ENCODE peak calls at places on chromosome 19, in nine cellular contexts. One of them, this sample, is unnamed. For H3K36me3, the result is how much of the 10 kb centered on the place peaks cover.

GRCh38 chr19:16917401-16917800 is 28.6 kb downstream of the F2RL3 start:
- DNase-seq in tibial artery: no peak
- DNase-seq in breast epithelium: no peak
- DNase-seq in testis: no peak
- DNase-seq in K562: no peak
- DNase-seq in tibial nerve: no peak
- DNase-seq in psoas muscle: no peak
- DNase-seq in BE2C: no peak
- DNase-seq in Caco-2: no peak
- DNase-seq in this sample: no peak

GRCh38 chr19:52941941-52942370 is 18.7 kb upstream of the ZNF888 start:
- DNase-seq in BE2C: no peak
- DNase-seq in tibial artery: peak
- DNase-seq in tibial nerve: no peak
- DNase-seq in breast epithelium: no peak
- DNase-seq in Caco-2: peak
- DNase-seq in psoas muscle: peak
- DNase-seq in testis: peak
- DNase-seq in K562: peak
- DNase-seq in this sample: no peak

GRCh38 chr19:1013218-1013617 is 7.7 kb downstream of the TMEM259 start:
- DNase-seq in BE2C: no peak
- DNase-seq in tibial artery: no peak
- DNase-seq in breast epithelium: no peak
- DNase-seq in psoas muscle: no peak
- DNase-seq in K562: no peak
- DNase-seq in tibial nerve: no peak
- DNase-seq in testis: no peak
- DNase-seq in Caco-2: no peak
- DNase-seq in this sample: no peak

GRCh38 chr19:2554856-2555255 is 78.9 kb downstream of the GADD45B start:
- DNase-seq in K562: no peak
- DNase-seq in breast epithelium: no peak
- DNase-seq in BE2C: no peak
- DNase-seq in psoas muscle: no peak
- DNase-seq in Caco-2: no peak
- DNase-seq in tibial nerve: no peak
- DNase-seq in tibial artery: no peak
- DNase-seq in testis: no peak
- DNase-seq in this sample: peak

GRCh38 chr19:5032101-5032967 is 63.4 kb downstream of the KDM4B start:
- DNase-seq in K562: no peak
- DNase-seq in testis: no peak
- DNase-seq in psoas muscle: no peak
- DNase-seq in Caco-2: no peak
- DNase-seq in tibial nerve: no peak
- DNase-seq in tibial artery: no peak
- DNase-seq in BE2C: no peak
- DNase-seq in breast epithelium: no peak
- DNase-seq in this sample: no peak

GRCh38 chr19:11130824-11131455 is 24.6 kb downstream of the SPC24 start:
- DNase-seq in BE2C: peak
- DNase-seq in psoas muscle: peak
- DNase-seq in testis: peak
- DNase-seq in K562: peak
- DNase-seq in breast epithelium: peak
- DNase-seq in tibial nerve: peak
- DNase-seq in Caco-2: peak
- DNase-seq in tibial artery: peak
- DNase-seq in this sample: no peak

GRCh38 chr19:37362733-37363132 is 8.2 kb upstream of the ZNF527 start:
- DNase-seq in psoas muscle: no peak
- DNase-seq in tibial nerve: no peak
- DNase-seq in tibial artery: no peak
- DNase-seq in Caco-2: peak
- DNase-seq in K562: peak
- DNase-seq in testis: no peak
- DNase-seq in breast epithelium: no peak
- DNase-seq in BE2C: peak
- DNase-seq in this sample: no peak

GRCh38 chr19:34669305-34669704 is 7.7 kb downstream of the SCGB2B2 start:
- DNase-seq in testis: no peak
- DNase-seq in BE2C: no peak
- DNase-seq in psoas muscle: no peak
- DNase-seq in tibial nerve: no peak
- DNase-seq in Caco-2: no peak
- DNase-seq in tibial artery: no peak
- DNase-seq in breast epithelium: no peak
- DNase-seq in K562: no peak
- DNase-seq in this sample: no peak

GRCh38 chr19:756232-756631 is 5.3 kb downstream of the MISP start:
- DNase-seq in tibial nerve: no peak
- DNase-seq in breast epithelium: no peak
- DNase-seq in BE2C: peak
- DNase-seq in Caco-2: peak
- DNase-seq in psoas muscle: no peak
- DNase-seq in testis: peak
- DNase-seq in K562: peak
- DNase-seq in tibial artery: no peak
- DNase-seq in this sample: no peak

GRCh38 chr19:45901912-45902650 is at the start of gene MYPOP:
- DNase-seq in breast epithelium: peak
- DNase-seq in K562: no peak
- DNase-seq in Caco-2: peak
- DNase-seq in BE2C: no peak
- DNase-seq in testis: no peak
- DNase-seq in psoas muscle: no peak
- DNase-seq in tibial artery: no peak
- DNase-seq in tibial nerve: no peak
- DNase-seq in this sample: no peak

GRCh38 chr19:54470991-54471782 is 1.9 kb downstream of the CDC42EP5 start:
- DNase-seq in K562: no peak
- DNase-seq in BE2C: no peak
- DNase-seq in tibial nerve: peak
- DNase-seq in psoas muscle: peak
- DNase-seq in testis: no peak
- DNase-seq in Caco-2: peak
- DNase-seq in tibial artery: no peak
- DNase-seq in breast epithelium: no peak
- DNase-seq in this sample: no peak

GRCh38 chr19:35856546-35857149 is at the start of gene KIRREL2:
- DNase-seq in K562: no peak
- DNase-seq in psoas muscle: no peak
- DNase-seq in Caco-2: peak
- DNase-seq in tibial artery: no peak
- DNase-seq in tibial nerve: no peak
- DNase-seq in breast epithelium: no peak
- DNase-seq in BE2C: peak
- DNase-seq in testis: no peak
- DNase-seq in this sample: no peak

GRCh38 chr19:16363133-16363851 is 38.7 kb downstream of the KLF2 start:
- DNase-seq in tibial nerve: no peak
- DNase-seq in testis: no peak
- DNase-seq in breast epithelium: peak
- DNase-seq in Caco-2: peak
- DNase-seq in psoas muscle: no peak
- DNase-seq in tibial artery: no peak
- DNase-seq in K562: no peak
- DNase-seq in BE2C: no peak
- DNase-seq in this sample: no peak

GRCh38 chr19:58545286-58546068 is 1.6 kb downstream of the TRIM28 start:
- DNase-seq in testis: no peak
- DNase-seq in psoas muscle: no peak
- DNase-seq in tibial artery: no peak
- DNase-seq in tibial nerve: no peak
- DNase-seq in Caco-2: no peak
- DNase-seq in K562: peak
- DNase-seq in BE2C: no peak
- DNase-seq in breast epithelium: no peak
- DNase-seq in this sample: no peak

GRCh38 chr19:15913384-15913783 is 15.5 kb upstream of the CYP4F2 start:
- DNase-seq in tibial nerve: no peak
- DNase-seq in breast epithelium: no peak
- DNase-seq in psoas muscle: no peak
- DNase-seq in testis: no peak
- DNase-seq in Caco-2: no peak
- DNase-seq in BE2C: no peak
- DNase-seq in tibial artery: no peak
- DNase-seq in K562: no peak
- DNase-seq in this sample: no peak

GRCh38 chr19:4969772-4970531 is 1.0 kb downstream of the KDM4B start:
- DNase-seq in psoas muscle: no peak
- DNase-seq in BE2C: no peak
- DNase-seq in Caco-2: no peak
- DNase-seq in tibial artery: no peak
- DNase-seq in testis: peak
- DNase-seq in K562: peak
- DNase-seq in tibial nerve: no peak
- DNase-seq in breast epithelium: no peak
- DNase-seq in this sample: no peak

GRCh38 chr19:11535792-11536595 is 2.7 kb upstream of the CNN1 start:
- DNase-seq in tibial nerve: peak
- DNase-seq in psoas muscle: peak
- DNase-seq in BE2C: peak
- DNase-seq in testis: peak
- DNase-seq in breast epithelium: peak
- DNase-seq in Caco-2: peak
- DNase-seq in K562: peak
- DNase-seq in tibial artery: peak
- DNase-seq in this sample: peak

GRCh38 chr19:5170329-5170745 is 170.3 kb downstream of the PTPRS start:
- DNase-seq in testis: no peak
- DNase-seq in Caco-2: peak
- DNase-seq in BE2C: peak
- DNase-seq in psoas muscle: no peak
- DNase-seq in tibial artery: no peak
- DNase-seq in breast epithelium: no peak
- DNase-seq in K562: peak
- DNase-seq in tibial nerve: no peak
- DNase-seq in this sample: no peak

GRCh38 chr19:21322528-21322927 is 6.7 kb downstream of the ZNF708 start:
- DNase-seq in psoas muscle: no peak
- DNase-seq in Caco-2: no peak
- DNase-seq in testis: peak
- DNase-seq in BE2C: no peak
- DNase-seq in breast epithelium: peak
- DNase-seq in K562: no peak
- DNase-seq in tibial nerve: peak
- DNase-seq in tibial artery: no peak
- DNase-seq in this sample: no peak
- TF ChIP-seq CTCF in psoas muscle: no peak
- TF ChIP-seq CTCF in Caco-2: no peak
- TF ChIP-seq CTCF in testis: no peak
- TF ChIP-seq CTCF in BE2C: no peak
- TF ChIP-seq CTCF in breast epithelium: no peak
- TF ChIP-seq CTCF in K562: no peak
- TF ChIP-seq CTCF in tibial nerve: no peak
- TF ChIP-seq CTCF in tibial artery: no peak
- TF ChIP-seq CTCF in this sample: no peak

GRCh38 chr19:7983286-7983950 is 22.0 kb downstream of the ELAVL1 start:
- DNase-seq in BE2C: no peak
- DNase-seq in breast epithelium: no peak
- DNase-seq in testis: no peak
- DNase-seq in psoas muscle: peak
- DNase-seq in Caco-2: no peak
- DNase-seq in K562: no peak
- DNase-seq in tibial artery: no peak
- DNase-seq in tibial nerve: no peak
- DNase-seq in this sample: no peak

GRCh38 chr19:7981199-7981598 is 24.2 kb downstream of the ELAVL1 start:
- DNase-seq in Caco-2: no peak
- DNase-seq in testis: no peak
- DNase-seq in psoas muscle: no peak
- DNase-seq in BE2C: no peak
- DNase-seq in tibial artery: no peak
- DNase-seq in tibial nerve: no peak
- DNase-seq in breast epithelium: no peak
- DNase-seq in K562: peak
- DNase-seq in this sample: no peak

GRCh38 chr19:7981661-7982060 is 23.8 kb downstream of the ELAVL1 start:
- DNase-seq in Caco-2: no peak
- DNase-seq in tibial artery: no peak
- DNase-seq in psoas muscle: peak
- DNase-seq in K562: no peak
- DNase-seq in breast epithelium: no peak
- DNase-seq in testis: no peak
- DNase-seq in BE2C: no peak
- DNase-seq in tibial nerve: no peak
- DNase-seq in this sample: no peak

GRCh38 chr19:7982651-7983099 is 22.8 kb downstream of the ELAVL1 start:
- DNase-seq in tibial artery: no peak
- DNase-seq in BE2C: no peak
- DNase-seq in testis: no peak
- DNase-seq in psoas muscle: peak
- DNase-seq in Caco-2: no peak
- DNase-seq in tibial nerve: no peak
- DNase-seq in K562: no peak
- DNase-seq in breast epithelium: no peak
- DNase-seq in this sample: no peak

GRCh38 chr19:7982103-7982502 is 23.3 kb downstream of the ELAVL1 start:
- DNase-seq in Caco-2: no peak
- DNase-seq in psoas muscle: peak
- DNase-seq in tibial nerve: no peak
- DNase-seq in BE2C: no peak
- DNase-seq in tibial artery: no peak
- DNase-seq in testis: no peak
- DNase-seq in K562: no peak
- DNase-seq in breast epithelium: no peak
- DNase-seq in this sample: no peak
- H3K36me3 ChIP-seq in Caco-2: under half
- H3K36me3 ChIP-seq in psoas muscle: under half
- H3K36me3 ChIP-seq in tibial nerve: under half
- H3K36me3 ChIP-seq in BE2C: half or more
- H3K36me3 ChIP-seq in tibial artery: half or more
- H3K36me3 ChIP-seq in testis: under half
- H3K36me3 ChIP-seq in K562: half or more
- H3K36me3 ChIP-seq in breast epithelium: under half
- H3K36me3 ChIP-seq in this sample: under half

DNA sequence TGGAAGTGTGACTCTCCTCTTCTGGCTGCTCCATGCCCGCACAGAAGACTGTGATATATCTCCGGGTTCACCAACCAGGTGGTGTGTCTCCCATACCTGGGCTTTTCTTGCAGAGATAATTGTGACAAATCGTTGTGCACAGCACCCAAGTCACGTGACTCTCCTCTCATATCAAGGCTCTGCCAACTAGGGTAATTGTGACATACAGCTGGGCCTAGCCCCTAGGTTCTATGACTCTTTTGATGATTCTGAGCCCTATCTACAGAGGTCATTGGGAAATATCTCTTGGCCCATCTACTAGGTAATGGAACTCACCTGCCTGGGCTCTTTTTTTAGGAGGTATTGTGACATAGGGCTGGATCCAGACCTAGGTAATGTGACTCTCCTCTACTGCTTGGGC is 89.8 kb downstream of the ZNF429 start:
- DNase-seq in K562: no peak
- DNase-seq in testis: no peak
- DNase-seq in tibial nerve: no peak
- DNase-seq in Caco-2: no peak
- DNase-seq in psoas muscle: no peak
- DNase-seq in tibial artery: no peak
- DNase-seq in BE2C: no peak
- DNase-seq in breast epithelium: no peak
- DNase-seq in this sample: no peak
- TF ChIP-seq CTCF in K562: no peak
- TF ChIP-seq CTCF in testis: no peak
- TF ChIP-seq CTCF in tibial nerve: no peak
- TF ChIP-seq CTCF in Caco-2: no peak
- TF ChIP-seq CTCF in psoas muscle: no peak
- TF ChIP-seq CTCF in tibial artery: no peak
- TF ChIP-seq CTCF in BE2C: no peak
- TF ChIP-seq CTCF in breast epithelium: no peak
- TF ChIP-seq CTCF in this sample: no peak

GRCh38 chr19:18687740-18688465 is 4.4 kb downstream of the CRTC1 start:
- DNase-seq in Caco-2: no peak
- DNase-seq in breast epithelium: no peak
- DNase-seq in tibial nerve: no peak
- DNase-seq in BE2C: no peak
- DNase-seq in tibial artery: no peak
- DNase-seq in testis: no peak
- DNase-seq in psoas muscle: no peak
- DNase-seq in K562: peak
- DNase-seq in this sample: no peak
- H3K36me3 ChIP-seq in Caco-2: under half
- H3K36me3 ChIP-seq in breast epithelium: under half
- H3K36me3 ChIP-seq in tibial nerve: under half
- H3K36me3 ChIP-seq in BE2C: under half
- H3K36me3 ChIP-seq in tibial artery: under half
- H3K36me3 ChIP-seq in testis: under half
- H3K36me3 ChIP-seq in psoas muscle: under half
- H3K36me3 ChIP-seq in K562: under half
- H3K36me3 ChIP-seq in this sample: under half

This sample was measured in BJ.